ENCODE peak calls at places on chromosomes 13 and 19, in eight cellular contexts. D is DMS53; I is GM04503; K is cardiac muscle cell; G is anterior cingulate cortex; J is osteoblast; U is stimulated activated CD8-positive, alpha-beta memory T cell treated with anti-CD3 and anti-CD28 coated beads, Interleukin-4, amount 100 ng/mL, for 1 hour; Q is stimulated activated naive CD8-positive, alpha-beta T cell treated with anti-CD3 and anti-CD28 coated beads, Interleukin-15, Interleukin-2, amounts not matched to agents 100 U/mL and 50 U/mL, for 24 hours. N is an unnamed sample.

GRCh38 chr19:13964776-13965175 is 12.5 kb downstream of the DCAF15 start:
- DNase-seq in D (no peak), I (peak), K (no peak), G (no peak), J (peak), U (no peak), Q (no peak), N (no peak)

GRCh38 chr19:35045667-35046300 is 4.3 kb downstream of the HPN start:
- DNase-seq in D (peak), I (no peak), K (peak), G (no peak), J (peak), U (no peak), Q (peak), N (no peak)

GRCh38 chr19:43748685-43749084 is 6.1 kb downstream of the SMG9 start:
- DNase-seq in D (no peak), I (no peak), K (no peak), G (no peak), J (no peak), U (no peak), Q (no peak), N (no peak)

GRCh38 chr19:33005440-33005839 is 33.4 kb downstream of the FAAP24 start:
- DNase-seq in D (peak), I (no peak), K (no peak), G (no peak), J (no peak), U (no peak), Q (no peak), N (no peak)

GRCh38 chr19:15419413-15420025 is 731 bp upstream of the AKAP8L start:
- DNase-seq in D (peak), I (peak), K (peak), G (no peak), J (peak), U (no peak), Q (no peak), N (no peak)

GRCh38 chr13:40666905-40667621 is 622 bp upstream of the FOXO1 start:
- DNase-seq in D (peak), I (no peak), K (no peak), G (no peak), J (peak), U (peak), Q (peak), N (no peak)

GRCh38 chr13:20796791-20797513 is 23.2 kb upstream of the EEF1AKMT1 start:
- DNase-seq in D (no peak), I (peak), K (no peak), G (no peak), J (peak), U (no peak), Q (no peak), N (no peak)

GRCh38 chr19:13055213-13056051 is 47.2 kb downstream of the LYL1 start:
- DNase-seq in D (no peak), I (peak), K (peak), G (no peak), J (peak), U (no peak), Q (no peak), N (peak)

GRCh38 chr19:8517551-8518442 is 3.8 kb upstream of the ZNF414 start:
- DNase-seq in D (no peak), I (peak), K (peak), G (no peak), J (peak), U (no peak), Q (no peak), N (no peak)

GRCh38 chr13:59472134-59472533 is 691.6 kb downstream of the DIAPH3 start:
- DNase-seq in D (no peak), I (no peak), K (peak), G (no peak), J (no peak), U (no peak), Q (no peak), N (no peak)

GRCh38 chr13:71828117-71828516 is 38.9 kb downstream of the DACH1 start:
- DNase-seq in D (no peak), I (no peak), K (no peak), G (no peak), J (no peak), U (no peak), Q (no peak), N (no peak)

GRCh38 chr13:51912091-51912490 is 50.3 kb downstream of the CCDC70 start:
- DNase-seq in D (peak), I (no peak), K (no peak), G (peak), J (peak), U (no peak), Q (no peak), N (peak)

GRCh38 chr19:4172861-4173473 is 9.4 kb downstream of the SIRT6 start:
- DNase-seq in D (peak), I (no peak), K (peak), G (no peak), J (peak), U (peak), Q (peak), N (no peak)

GRCh38 chr13:23020246-23020843 is 160.4 kb upstream of the SGCG start:
- DNase-seq in D (peak), I (peak), K (peak), G (no peak), J (no peak), U (no peak), Q (peak), N (peak)

GRCh38 chr13:33194820-33195692 is 90.5 kb downstream of the STARD13 start:
- DNase-seq in D (peak), I (peak), K (peak), G (no peak), J (no peak), U (no peak), Q (no peak), N (no peak)

GRCh38 chr19:2309734-2310362 is 1.9 kb upstream of the LINGO3 start:
- DNase-seq in D (peak), I (no peak), K (peak), G (no peak), J (peak), U (no peak), Q (no peak), N (no peak)

GRCh38 chr19:23436318-23436717 is 41.0 kb upstream of the ZNF91 start:
- DNase-seq in D (peak), I (no peak), K (no peak), G (no peak), J (no peak), U (no peak), Q (peak), N (no peak)

GRCh38 chr13:25233861-25234260 is 53.4 kb downstream of the MTMR6 start:
- DNase-seq in D (peak), I (no peak), K (no peak), G (no peak), J (no peak), U (no peak), Q (no peak), N (no peak)

GRCh38 chr13:95403349-95404140 is 102.3 kb upstream of the ABCC4 start:
- DNase-seq in D (peak), I (no peak), K (no peak), G (no peak), J (no peak), U (no peak), Q (peak), N (no peak)

GRCh38 chr13:114143806-114144605 is 11.6 kb upstream of the RASA3 start:
- DNase-seq in D (peak), I (no peak), K (no peak), G (no peak), J (peak), U (no peak), Q (peak), N (peak)

GRCh38 chr13:110216403-110217041 is 90.4 kb downstream of the COL4A1 start:
- DNase-seq in D (no peak), I (peak), K (peak), G (no peak), J (no peak), U (no peak), Q (no peak), N (no peak)

GRCh38 chr19:5334366-5334739 is 6.3 kb downstream of the PTPRS start:
- DNase-seq in D (no peak), I (no peak), K (no peak), G (no peak), J (peak), U (no peak), Q (no peak), N (no peak)

GRCh38 chr19:18460313-18460712 is 22.4 kb upstream of the ISYNA1 start:
- DNase-seq in D (no peak), I (no peak), K (peak), G (no peak), J (peak), U (no peak), Q (no peak), N (no peak)

GRCh38 chr13:22903925-22904324 is 276.9 kb upstream of the SGCG start:
- DNase-seq in D (no peak), I (no peak), K (no peak), G (no peak), J (no peak), U (no peak), Q (no peak), N (no peak)

GRCh38 chr13:73274147-73274546 is 215.3 kb downstream of the KLF5 start:
- DNase-seq in D (no peak), I (peak), K (no peak), G (no peak), J (no peak), U (no peak), Q (no peak), N (no peak)

GRCh38 chr19:35109395-35110112 is 6.1 kb upstream of the FXYD3 start:
- DNase-seq in D (no peak), I (no peak), K (no peak), G (peak), J (no peak), U (no peak), Q (no peak), N (no peak)

GRCh38 chr19:34217952-34218817 is 36.2 kb upstream of the GARRE1 start:
- DNase-seq in D (peak), I (peak), K (peak), G (no peak), J (peak), U (peak), Q (peak), N (no peak)

GRCh38 chr19:49472936-49473335 is 1.1 kb upstream of the FLT3LG start:
- DNase-seq in D (peak), I (no peak), K (no peak), G (no peak), J (peak), U (no peak), Q (peak), N (no peak)

GRCh38 chr13:45441633-45442032 is 23.1 kb upstream of the COG3 start:
- DNase-seq in D (peak), I (no peak), K (peak), G (no peak), J (no peak), U (no peak), Q (no peak), N (no peak)